ENCODE peak calls at places on chromosomes 16 and 17, in four cellular contexts. One of them, this sample, is unnamed.

GRCh38 chr17:4444782-4445473 is 11.2 kb downstream of the SPNS3 start:
- DNase-seq in tibial artery: peak
- DNase-seq in effector memory CD4-positive, alpha-beta T cell: no peak
- DNase-seq in kidney: no peak
- DNase-seq in this sample: peak

GRCh38 chr17:68108313-68109000 is 72.9 kb downstream of the KPNA2 start:
- DNase-seq in tibial artery: no peak
- DNase-seq in effector memory CD4-positive, alpha-beta T cell: no peak
- DNase-seq in kidney: no peak
- DNase-seq in this sample: no peak

GRCh38 chr17:40947929-40948328 is 10.5 kb upstream of the KRT23 start:
- DNase-seq in tibial artery: no peak
- DNase-seq in effector memory CD4-positive, alpha-beta T cell: no peak
- DNase-seq in kidney: no peak
- DNase-seq in this sample: no peak

GRCh38 chr16:49681449-49681848 is 174.5 kb downstream of the ZNF423 start:
- DNase-seq in tibial artery: no peak
- DNase-seq in effector memory CD4-positive, alpha-beta T cell: no peak
- DNase-seq in kidney: no peak
- DNase-seq in this sample: no peak

GRCh38 chr17:8153550-8153956 is 1.3 kb upstream of the PER1 start:
- DNase-seq in tibial artery: peak
- DNase-seq in effector memory CD4-positive, alpha-beta T cell: peak
- DNase-seq in kidney: peak
- DNase-seq in this sample: peak

GRCh38 chr16:8855051-8855786 is 13.6 kb downstream of the CARHSP1 start:
- DNase-seq in tibial artery: peak
- DNase-seq in effector memory CD4-positive, alpha-beta T cell: no peak
- DNase-seq in kidney: peak
- DNase-seq in this sample: no peak

GRCh38 chr17:21209511-21210175 is 4.3 kb downstream of the TMEM11 start:
- DNase-seq in tibial artery: no peak
- DNase-seq in effector memory CD4-positive, alpha-beta T cell: no peak
- DNase-seq in kidney: peak
- DNase-seq in this sample: no peak

GRCh38 chr16:88458773-88459235 is 5.7 kb downstream of the ZFPM1 start:
- DNase-seq in tibial artery: no peak
- DNase-seq in effector memory CD4-positive, alpha-beta T cell: no peak
- DNase-seq in kidney: no peak
- DNase-seq in this sample: no peak

GRCh38 chr17:82436601-82437324 is 13.8 kb downstream of the CYBC1 start:
- DNase-seq in tibial artery: no peak
- DNase-seq in effector memory CD4-positive, alpha-beta T cell: no peak
- DNase-seq in kidney: no peak
- DNase-seq in this sample: no peak

GRCh38 chr17:80763293-80763867 is 218.7 kb downstream of the RPTOR start:
- DNase-seq in tibial artery: no peak
- DNase-seq in effector memory CD4-positive, alpha-beta T cell: no peak
- DNase-seq in kidney: no peak
- DNase-seq in this sample: no peak

GRCh38 chr17:5331506-5331905 is 49.4 kb downstream of the RABEP1 start:
- DNase-seq in tibial artery: no peak
- DNase-seq in effector memory CD4-positive, alpha-beta T cell: no peak
- DNase-seq in kidney: no peak
- DNase-seq in this sample: no peak

GRCh38 chr16:28289106-28289505 is 3.2 kb upstream of the SBK1 start:
- DNase-seq in tibial artery: no peak
- DNase-seq in effector memory CD4-positive, alpha-beta T cell: no peak
- DNase-seq in kidney: no peak
- DNase-seq in this sample: no peak

GRCh38 chr17:9575381-9576072 is at the start of gene STX8:
- DNase-seq in tibial artery: peak
- DNase-seq in effector memory CD4-positive, alpha-beta T cell: peak
- DNase-seq in kidney: peak
- DNase-seq in this sample: no peak

GRCh38 chr16:1345087-1345486 is 6.6 kb downstream of the TSR3 start:
- DNase-seq in tibial artery: no peak
- DNase-seq in effector memory CD4-positive, alpha-beta T cell: no peak
- DNase-seq in kidney: no peak
- DNase-seq in this sample: no peak

GRCh38 chr16:4743217-4743897 is 9.0 kb downstream of the DNAAF8 start:
- DNase-seq in tibial artery: no peak
- DNase-seq in effector memory CD4-positive, alpha-beta T cell: no peak
- DNase-seq in kidney: no peak
- DNase-seq in this sample: no peak

GRCh38 chr16:81767987-81768592 is 11.0 kb upstream of the PLCG2 start:
- DNase-seq in tibial artery: no peak
- DNase-seq in effector memory CD4-positive, alpha-beta T cell: no peak
- DNase-seq in kidney: peak
- DNase-seq in this sample: no peak

GRCh38 chr16:57720142-57720575 is 15.4 kb upstream of the KATNB1 start:
- DNase-seq in tibial artery: no peak
- DNase-seq in effector memory CD4-positive, alpha-beta T cell: peak
- DNase-seq in kidney: no peak
- DNase-seq in this sample: no peak

GRCh38 chr17:6489016-6489550 is 44.8 kb downstream of the PIMREG start:
- DNase-seq in tibial artery: no peak
- DNase-seq in effector memory CD4-positive, alpha-beta T cell: no peak
- DNase-seq in kidney: peak
- DNase-seq in this sample: no peak

GRCh38 chr17:79777166-79777843 is 643 bp upstream of the CBX2 start:
- DNase-seq in tibial artery: peak
- DNase-seq in effector memory CD4-positive, alpha-beta T cell: no peak
- DNase-seq in kidney: peak
- DNase-seq in this sample: no peak

GRCh38 chr17:69518951-69519350 is 104.5 kb downstream of the MAP2K6 start:
- DNase-seq in tibial artery: no peak
- DNase-seq in effector memory CD4-positive, alpha-beta T cell: no peak
- DNase-seq in kidney: no peak
- DNase-seq in this sample: no peak

GRCh38 chr16:27273330-27273669 is 4.7 kb upstream of the NSMCE1 start:
- DNase-seq in tibial artery: no peak
- DNase-seq in effector memory CD4-positive, alpha-beta T cell: no peak
- DNase-seq in kidney: no peak
- DNase-seq in this sample: no peak
- H3K4me3 ChIP-seq in tibial artery: no peak
- H3K4me3 ChIP-seq in effector memory CD4-positive, alpha-beta T cell: no peak
- H3K4me3 ChIP-seq in kidney: no peak
- H3K4me3 ChIP-seq in this sample: no peak

DNA sequence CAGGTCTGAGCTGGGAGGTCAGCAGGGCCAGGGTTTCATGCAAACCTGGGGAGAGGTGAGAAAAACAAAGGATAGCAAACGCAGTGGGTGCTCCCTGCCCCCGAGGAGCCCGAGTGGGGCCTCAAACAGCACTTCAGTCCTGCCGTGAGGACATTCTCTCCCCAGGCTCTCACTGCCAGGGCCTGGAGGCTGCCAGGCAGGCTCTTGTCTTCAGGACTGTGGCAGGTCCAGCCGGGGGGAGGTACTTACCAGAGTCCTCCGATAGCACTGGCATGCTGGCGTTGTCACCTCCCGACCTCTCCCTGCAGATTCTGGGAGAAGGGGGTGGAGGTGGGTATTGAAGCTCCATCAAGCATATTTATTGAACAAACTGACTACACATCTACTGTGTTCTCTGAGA is 1.3 kb downstream of the MPP3 start:
- DNase-seq in tibial artery: no peak
- DNase-seq in effector memory CD4-positive, alpha-beta T cell: no peak
- DNase-seq in kidney: no peak
- DNase-seq in this sample: no peak
- H3K4me3 ChIP-seq in tibial artery: no peak
- H3K4me3 ChIP-seq in effector memory CD4-positive, alpha-beta T cell: no peak
- H3K4me3 ChIP-seq in kidney: peak
- H3K4me3 ChIP-seq in this sample: no peak

DNA sequence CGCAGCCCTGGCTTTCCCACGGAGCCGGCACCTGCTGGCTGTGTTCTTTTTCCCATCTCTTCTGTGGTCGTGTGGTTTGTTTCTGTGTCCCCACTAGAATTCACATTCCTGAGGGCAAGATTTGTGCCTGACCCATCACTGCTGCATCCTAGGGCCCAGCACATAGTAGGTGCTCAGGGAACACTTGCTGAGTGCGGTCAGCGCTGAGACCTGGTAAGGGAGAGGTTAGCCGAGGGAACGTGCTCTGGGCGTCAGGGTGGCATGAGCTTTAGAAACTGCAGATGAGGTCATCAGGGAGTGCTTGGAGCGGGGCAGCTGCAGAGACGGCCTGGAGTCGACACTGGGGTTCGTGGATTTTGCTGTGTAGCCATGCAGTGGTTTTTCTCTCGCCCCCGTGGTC is 5.9 kb downstream of the DEF8 start:
- DNase-seq in tibial artery: no peak
- DNase-seq in effector memory CD4-positive, alpha-beta T cell: no peak
- DNase-seq in kidney: no peak
- DNase-seq in this sample: no peak
- H3K4me3 ChIP-seq in tibial artery: no peak
- H3K4me3 ChIP-seq in effector memory CD4-positive, alpha-beta T cell: no peak
- H3K4me3 ChIP-seq in kidney: no peak
- H3K4me3 ChIP-seq in this sample: no peak

GRCh38 chr17:39687101-39687545 is 734 bp downstream of the PGAP3 start:
- DNase-seq in tibial artery: no peak
- DNase-seq in effector memory CD4-positive, alpha-beta T cell: no peak
- DNase-seq in kidney: peak
- DNase-seq in this sample: no peak
- H3K4me3 ChIP-seq in tibial artery: peak
- H3K4me3 ChIP-seq in effector memory CD4-positive, alpha-beta T cell: peak
- H3K4me3 ChIP-seq in kidney: peak
- H3K4me3 ChIP-seq in this sample: peak